ENCODE peak calls at places on chromosome 13, in eight cellular contexts. H is neuronal stem cell, G is H1, S is fibroblast of lung, D is mesendoderm, O is A549, E is MM.1S, M is OCI-LY7. I is an unnamed sample.

GRCh38 chr13:23889598-23890224 is 511 bp upstream of the MIPEP start:
- DNase-seq in H (peak; percentile 33), G (no peak), S (peak; percentile 20), D (peak; percentile 19), O (no peak), E (no peak), M (peak; percentile 25), I (no peak)

GRCh38 chr13:40318366-40318765 is 348.1 kb downstream of the FOXO1 start:
- DNase-seq in H (no peak), G (no peak), S (no peak), D (no peak), O (no peak), E (no peak), M (peak; percentile 22), I (no peak)

GRCh38 chr13:27896726-27897125 is 23.1 kb upstream of the PDX1 start:
- DNase-seq in H (no peak), G (no peak), S (no peak), D (no peak), O (no peak), E (no peak), M (no peak), I (no peak)

GRCh38 chr13:23652909-23653726 is 82.9 kb downstream of the TNFRSF19 start:
- DNase-seq in H (no peak), G (no peak), S (no peak), D (no peak), O (no peak), E (no peak), M (no peak), I (no peak)

GRCh38 chr13:23516706-23517105 is 53.5 kb upstream of the TNFRSF19 start:
- DNase-seq in H (no peak), G (no peak), S (peak; percentile 36), D (no peak), O (no peak), E (no peak), M (no peak), I (no peak)

GRCh38 chr13:40787062-40787461 is 2.3 kb upstream of the SLC25A15 start:
- DNase-seq in H (no peak), G (no peak), S (peak; percentile 72), D (no peak), O (no peak), E (no peak), M (no peak), I (no peak)

GRCh38 chr13:113837554-113838355 is 26.1 kb downstream of the GAS6 start:
- DNase-seq in H (no peak), G (no peak), S (peak; percentile 99), D (peak; percentile 86), O (peak; percentile 62), E (no peak), M (no peak), I (no peak)

GRCh38 chr13:47121092-47121763 is 224.4 kb upstream of the HTR2A start:
- DNase-seq in H (no peak), G (no peak), S (no peak), D (peak; percentile 74), O (no peak), E (no peak), M (no peak), I (no peak)

GRCh38 chr13:93751117-93751516 is 524.5 kb downstream of the GPC6 start:
- DNase-seq in H (no peak), G (no peak), S (no peak), D (no peak), O (no peak), E (peak; percentile 60), M (no peak), I (no peak)

GRCh38 chr13:113562866-113563265 is 21.7 kb upstream of the TFDP1 start:
- DNase-seq in H (no peak), G (no peak), S (no peak), D (no peak), O (no peak), E (no peak), M (no peak), I (no peak)

GRCh38 chr13:41060723-41061074 is 610 bp upstream of the WBP4 start:
- DNase-seq in H (peak; percentile 90), G (peak; percentile 27), S (peak; percentile 83), D (peak; percentile 87), O (peak; percentile 12), E (peak; percentile 61), M (peak; percentile 86), I (peak; percentile 73)

DNA sequence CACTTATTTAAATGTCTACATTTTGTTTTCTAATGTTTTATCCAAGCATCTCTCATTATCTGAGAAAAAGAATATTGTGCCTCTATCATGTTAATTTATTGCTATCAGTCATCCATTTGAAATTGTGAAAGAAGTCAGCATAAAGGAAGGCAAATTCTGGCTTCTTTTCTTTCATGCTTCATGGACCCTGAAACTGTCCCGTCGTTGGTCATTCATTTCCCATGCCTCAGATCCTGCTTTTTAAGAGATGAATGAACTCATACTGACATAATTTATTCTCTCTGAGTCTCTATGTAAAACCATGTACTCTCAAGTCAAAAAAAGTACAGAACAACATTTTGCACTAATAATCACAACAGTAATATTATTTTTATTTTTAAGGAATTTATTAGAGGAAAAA is 2512.0 kb downstream of the PCDH9 start:
- DNase-seq in H (no peak), G (no peak), S (no peak), D (no peak), O (no peak), E (no peak), M (no peak), I (no peak)
- H3K4me2 ChIP-seq in H (no peak overlapping the region), G (no peak overlapping the region), S (no peak overlapping the region), D (no peak overlapping the region), O (no peak overlapping the region), E (no peak overlapping the region), M (no peak overlapping the region), I (no peak overlapping the region)

DNA sequence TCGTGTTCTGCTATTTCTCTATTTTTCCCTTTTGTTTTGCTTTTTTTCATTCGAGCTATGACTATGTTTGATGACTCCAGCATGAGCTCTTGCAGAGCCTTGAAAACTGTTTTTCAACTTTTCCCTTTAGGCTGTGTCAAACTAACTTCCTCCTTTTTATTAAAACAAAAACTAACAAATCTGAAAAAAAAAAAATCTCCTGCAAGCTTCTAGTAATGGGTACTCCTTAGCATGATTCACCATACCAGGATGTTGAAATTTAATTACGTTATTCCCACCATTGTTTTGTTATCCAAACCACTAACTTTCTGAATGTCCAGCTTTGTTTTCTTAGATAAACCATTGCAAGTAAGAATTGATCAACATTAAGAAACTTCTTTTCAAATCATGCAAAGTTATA is 12.4 kb downstream of the CLDN10 start:
- DNase-seq in H (no peak), G (no peak), S (peak; percentile 83), D (no peak), O (no peak), E (no peak), M (no peak), I (no peak)
- H3K4me2 ChIP-seq in H (no peak overlapping the region), G (no peak overlapping the region), S (no peak overlapping the region), D (no peak overlapping the region), O (peak overlapping the region; percentile 28), E (no peak overlapping the region), M (no peak overlapping the region), I (no peak overlapping the region)

DNA sequence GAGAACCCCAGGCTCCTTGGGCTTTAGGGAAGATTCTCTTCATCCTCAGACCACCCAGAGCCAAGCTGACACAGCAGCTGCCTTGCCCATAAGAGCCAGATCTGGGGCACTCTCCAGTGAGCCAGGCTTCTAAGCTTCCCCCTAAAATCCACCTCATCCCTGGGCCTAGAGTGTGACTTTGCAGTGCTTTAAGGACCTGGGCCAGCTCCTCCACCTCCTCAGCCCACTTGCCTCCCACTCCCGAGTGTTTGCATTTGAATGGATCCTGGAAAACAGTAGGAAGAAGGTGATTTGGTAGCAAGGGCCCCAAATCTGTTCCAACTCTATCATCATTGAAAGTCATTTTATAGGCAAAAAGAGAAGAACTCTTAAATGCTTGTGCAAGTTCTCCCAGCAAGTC is 108.7 kb upstream of the UBL3 start:
- DNase-seq in H (no peak), G (no peak), S (no peak), D (no peak), O (no peak), E (no peak), M (no peak), I (no peak)
- H3K4me2 ChIP-seq in H (no peak overlapping the region), G (no peak overlapping the region), S (no peak overlapping the region), D (no peak overlapping the region), O (no peak overlapping the region), E (no peak overlapping the region), M (no peak overlapping the region), I (no peak overlapping the region)

DNA sequence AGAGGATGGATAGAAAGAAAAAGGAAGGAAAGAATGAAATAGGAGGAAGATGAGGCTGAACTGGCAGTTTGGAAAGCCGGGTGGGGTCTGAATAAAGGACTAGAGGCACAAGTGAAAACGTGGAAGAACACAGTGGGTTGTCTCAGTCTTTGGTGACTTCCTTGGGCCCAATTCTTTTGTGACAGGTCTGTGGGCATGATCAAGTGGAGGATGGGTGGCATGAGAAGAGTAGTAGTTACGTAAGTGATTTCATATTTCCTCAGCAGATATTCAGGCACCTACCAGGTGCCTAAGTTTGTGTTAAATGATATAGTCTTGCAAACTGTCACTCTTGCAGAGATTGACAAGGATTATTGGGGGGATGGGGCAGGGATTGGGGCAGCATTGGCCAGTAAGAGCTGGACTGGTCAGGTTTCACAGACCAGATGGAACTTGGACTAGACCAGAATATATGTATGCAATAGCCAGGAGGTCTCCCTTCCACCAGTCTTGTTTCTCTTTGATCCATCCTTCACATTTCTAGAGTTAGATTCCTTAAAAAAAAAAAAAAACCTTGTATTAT is 2.7 kb downstream of the TPP2 start:
- DNase-seq in H (no peak), G (no peak), S (no peak), D (no peak), O (no peak), E (no peak), M (no peak), I (no peak)
- H3K4me2 ChIP-seq in H (no peak overlapping the region), G (peak overlapping the region; percentile 84), S (no peak overlapping the region), D (no peak overlapping the region), O (no peak overlapping the region), E (peak overlapping the region; percentile 74), M (peak overlapping the region; percentile 95), I (peak overlapping the region; percentile 53)

GRCh38 chr13:33637978-33638743 is 179.8 kb upstream of the RFC3 start:
- DNase-seq in H (no peak), G (no peak), S (peak; percentile 66), D (peak; percentile 54), O (no peak), E (no peak), M (no peak), I (no peak)
- H3K4me2 ChIP-seq in H (no peak overlapping the region), G (peak overlapping the region; percentile 17), S (no peak overlapping the region), D (no peak overlapping the region), O (no peak overlapping the region), E (no peak overlapping the region), M (no peak overlapping the region), I (no peak overlapping the region)

DNA sequence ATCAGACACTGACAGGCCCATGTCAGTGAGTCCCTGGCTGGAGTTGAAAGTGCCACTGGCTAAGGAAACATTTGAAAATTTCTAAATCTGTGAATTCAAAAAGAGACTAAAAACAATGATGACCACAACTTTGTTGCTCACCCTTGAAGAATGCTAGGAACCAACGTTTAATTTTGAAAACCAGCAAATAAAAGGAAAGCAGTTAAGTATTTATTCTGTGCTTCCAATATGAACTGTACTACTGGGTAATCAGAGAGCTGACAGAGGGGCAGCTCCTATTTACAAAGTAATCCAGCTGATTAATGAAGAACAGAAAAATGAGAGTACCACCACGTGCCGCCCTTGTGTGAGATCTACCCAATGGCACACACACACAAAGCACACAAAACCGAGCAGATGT is 44.7 kb upstream of the LATS2 start:
- DNase-seq in H (no peak), G (no peak), S (peak; percentile 79), D (no peak), O (no peak), E (no peak), M (no peak), I (no peak)
- H3K4me2 ChIP-seq in H (no peak overlapping the region), G (no peak overlapping the region), S (peak overlapping the region; percentile 53), D (no peak overlapping the region), O (no peak overlapping the region), E (no peak overlapping the region), M (no peak overlapping the region), I (no peak overlapping the region)

I was measured in GM12878.